ENCODE peak calls at places on chromosomes 6 and 20, in five cellular contexts. F, A, B, L and N are unnamed samples.

GRCh38 chr6:33578588-33579011 is 1.5 kb downstream of the BAK1 start:
- DNase-seq in F (no peak), A (no peak), B (no peak), L (no peak), N (peak)

GRCh38 chr6:137630666-137631065 is 136.5 kb upstream of the OLIG3 start:
- DNase-seq in F (no peak), A (no peak), B (no peak), L (no peak), N (no peak)

GRCh38 chr20:58246346-58246745 is 17.9 kb upstream of the ANKRD60 start:
- DNase-seq in F (no peak), A (no peak), B (no peak), L (no peak), N (no peak)

GRCh38 chr6:156313037-156313436 is 464.1 kb upstream of the ARID1B start:
- DNase-seq in F (no peak), A (no peak), B (no peak), L (no peak), N (no peak)

GRCh38 chr6:105243487-105243886 is 63.7 kb upstream of the POPDC3 start:
- DNase-seq in F (no peak), A (no peak), B (no peak), L (no peak), N (no peak)

GRCh38 chr6:22756365-22756764 is 187.0 kb downstream of the HDGFL1 start:
- DNase-seq in F (no peak), A (no peak), B (no peak), L (no peak), N (no peak)

GRCh38 chr6:39849764-39850163 is 57.6 kb downstream of the DAAM2 start:
- DNase-seq in F (no peak), A (no peak), B (no peak), L (no peak), N (no peak)

GRCh38 chr6:56595490-56596122 is 47.1 kb downstream of the DST start:
- DNase-seq in F (peak), A (no peak), B (no peak), L (peak), N (peak)

GRCh38 chr20:37543828-37544227 is 16.2 kb upstream of the BLCAP start:
- DNase-seq in F (peak), A (no peak), B (no peak), L (no peak), N (no peak)

GRCh38 chr20:57330998-57331397 is 1.4 kb downstream of the SPO11 start:
- DNase-seq in F (no peak), A (no peak), B (no peak), L (no peak), N (no peak)

GRCh38 chr20:6829510-6830116 is 62.1 kb downstream of the BMP2 start:
- DNase-seq in F (no peak), A (no peak), B (no peak), L (no peak), N (no peak)

GRCh38 chr6:36201612-36202011 is 5.1 kb downstream of the BRPF3 start:
- DNase-seq in F (no peak), A (no peak), B (no peak), L (no peak), N (no peak)

GRCh38 chr6:38688579-38689087 is 14.3 kb downstream of the GLO1 start:
- DNase-seq in F (no peak), A (no peak), B (no peak), L (no peak), N (no peak)

GRCh38 chr6:38796006-38796405 is 80.9 kb downstream of the DNAH8 start:
- DNase-seq in F (no peak), A (no peak), B (no peak), L (no peak), N (no peak)

GRCh38 chr6:131205891-131206290 is 70.6 kb downstream of the AKAP7 start:
- DNase-seq in F (no peak), A (no peak), B (no peak), L (no peak), N (no peak)

GRCh38 chr6:56346958-56347357 is 99.6 kb upstream of the COL21A1 start:
- DNase-seq in F (no peak), A (no peak), B (no peak), L (no peak), N (no peak)

GRCh38 chr6:5305968-5306626 is 44.8 kb downstream of the FARS2 start:
- DNase-seq in F (no peak), A (no peak), B (no peak), L (no peak), N (no peak)

GRCh38 chr6:144331610-144332009 is 46.5 kb downstream of the UTRN start:
- DNase-seq in F (no peak), A (no peak), B (no peak), L (no peak), N (no peak)

GRCh38 chr6:138804986-138805385 is 9.1 kb downstream of the ECT2L start:
- DNase-seq in F (no peak), A (no peak), B (no peak), L (no peak), N (no peak)

GRCh38 chr6:118285791-118286190 is 262.3 kb upstream of the PLN start:
- DNase-seq in F (no peak), A (no peak), B (no peak), L (no peak), N (no peak)

GRCh38 chr20:39751557-39752137 is 789.5 kb downstream of the DHX35 start:
- DNase-seq in F (no peak), A (no peak), B (no peak), L (no peak), N (no peak)

GRCh38 chr20:38473353-38473795 is 731 bp downstream of the RALGAPB start:
- DNase-seq in F (peak), A (no peak), B (no peak), L (no peak), N (no peak)

GRCh38 chr6:83057705-83058321 is 7.8 kb downstream of the UBE3D start:
- DNase-seq in F (peak), A (no peak), B (no peak), L (no peak), N (no peak)

GRCh38 chr6:103858003-103858402 is 1001.7 kb downstream of the HACE1 start:
- DNase-seq in F (no peak), A (no peak), B (no peak), L (no peak), N (no peak)

GRCh38 chr6:36545767-36546663 is 1.3 kb downstream of the STK38 start:
- DNase-seq in F (peak), A (no peak), B (no peak), L (no peak), N (no peak)

GRCh38 chr6:41464481-41464880 is 81.7 kb upstream of the FOXP4 start:
- DNase-seq in F (peak), A (no peak), B (peak), L (no peak), N (no peak)

GRCh38 chr6:141587482-141588266 is 545.1 kb upstream of the GJE1 start:
- DNase-seq in F (no peak), A (no peak), B (no peak), L (no peak), N (no peak)

GRCh38 chr20:62409935-62410741 is 3.1 kb upstream of the CABLES2 start:
- DNase-seq in F (peak), A (no peak), B (peak), L (no peak), N (no peak)

GRCh38 chr6:14664112-14664592 is 546.6 kb downstream of the CD83 start:
- DNase-seq in F (peak), A (no peak), B (peak), L (no peak), N (peak)

GRCh38 chr20:10558635-10559187 is 115.1 kb downstream of the JAG1 start:
- DNase-seq in F (peak), A (no peak), B (no peak), L (peak), N (no peak)

GRCh38 chr6:158972241-158973233 is 27.5 kb downstream of the RSPH3 start:
- DNase-seq in F (peak), A (no peak), B (no peak), L (no peak), N (no peak)

GRCh38 chr6:34926655-34927054 is 37.6 kb downstream of the ANKS1A start:
- DNase-seq in F (peak), A (no peak), B (no peak), L (no peak), N (no peak)

GRCh38 chr6:134962421-134962820 is 12.5 kb upstream of the ALDH8A1 start:
- DNase-seq in F (no peak), A (no peak), B (no peak), L (no peak), N (no peak)

GRCh38 chr6:33719326-33719987 is 8.0 kb upstream of the UQCC2 start:
- DNase-seq in F (no peak), A (no peak), B (no peak), L (no peak), N (no peak)

GRCh38 chr6:149060300-149060984 is 257.1 kb upstream of the TAB2 start:
- DNase-seq in F (no peak), A (peak), B (peak), L (no peak), N (peak)

GRCh38 chr6:1104988-1105670 is 206.8 kb upstream of the FOXQ1 start:
- DNase-seq in F (no peak), A (no peak), B (no peak), L (no peak), N (no peak)

GRCh38 chr20:25065625-25066338 is 7.8 kb upstream of the ACSS1 start:
- DNase-seq in F (peak), A (peak), B (peak), L (peak), N (peak)